ENCODE peak calls at places on chromosome 17, in four cellular contexts. J is SK-N-SH, U is K562, V is HepG2. S is an unnamed sample.

GRCh38 chr17:45672301-45672700 is 111.8 kb upstream of the CRHR1 start:
- DNase-seq in U (peak; percentile 53), V (no peak), J (no peak), S (no peak)

GRCh38 chr17:68428498-68429172 is 28.7 kb downstream of the WIPI1 start:
- DNase-seq in U (no peak), V (no peak), J (no peak), S (no peak)

GRCh38 chr17:12256380-12256995 is 235.8 kb downstream of the MAP2K4 start:
- DNase-seq in V (peak; percentile 35), J (peak; percentile 43), U (peak; percentile 32), S (peak; percentile 3)

GRCh38 chr17:82021728-82022309 is 859 bp downstream of the CENPX start:
- DNase-seq in V (no peak), U (peak; percentile 57), J (no peak), S (no peak)

GRCh38 chr17:82819015-82819414 is 20.8 kb downstream of the ZNF750 start:
- DNase-seq in U (no peak), V (no peak), J (no peak), S (no peak)

GRCh38 chr17:27609606-27610303 is 21.2 kb upstream of the LGALS9 start:
- DNase-seq in U (no peak), J (peak; percentile 61), V (peak; percentile 45), S (no peak)

GRCh38 chr17:40561294-40561870 is 3.9 kb downstream of the CCR7 start:
- DNase-seq in V (no peak), U (no peak), J (no peak), S (peak; percentile 84)

GRCh38 chr17:76523084-76524037 is 14.1 kb downstream of the CYGB start:
- DNase-seq in V (peak; percentile 53), U (peak; percentile 88), J (peak; percentile 95), S (no peak)

GRCh38 chr17:35568561-35568960 is 7.9 kb upstream of the SLFN14 start:
- DNase-seq in U (peak; percentile 58), J (peak; percentile 27), V (peak; percentile 29), S (no peak)

GRCh38 chr17:32495347-32496253 is 8.8 kb downstream of the CDK5R1 start:
- DNase-seq in V (no peak), J (peak; percentile 83), U (no peak), S (no peak)

GRCh38 chr17:76132574-76133338 is 8.3 kb downstream of the FOXJ1 start:
- DNase-seq in V (peak; percentile 79), J (no peak), U (no peak), S (no peak)

GRCh38 chr17:64546716-64547115 is 39.9 kb downstream of the CEP95 start:
- DNase-seq in U (no peak), V (no peak), J (no peak), S (no peak)

GRCh38 chr17:42118545-42118944 is 2.6 kb downstream of the KAT2A start:
- DNase-seq in V (peak; percentile 52), J (peak; percentile 56), U (peak; percentile 45), S (no peak)

GRCh38 chr17:75476274-75476673 is 19.8 kb downstream of the TMEM94 start:
- DNase-seq in J (no peak), V (no peak), U (no peak), S (no peak)

GRCh38 chr17:80790981-80791742 is 200.5 kb upstream of the CHMP6 start:
- DNase-seq in J (no peak), U (no peak), V (peak; percentile 23), S (no peak)

GRCh38 chr17:12918132-12918531 is 99.7 kb downstream of the ELAC2 start:
- DNase-seq in J (no peak), U (no peak), V (no peak), S (no peak)

GRCh38 chr17:253091-253846 is 71.8 kb upstream of the DOC2B start:
- DNase-seq in U (no peak), V (no peak), J (no peak), S (no peak)

GRCh38 chr17:6398955-6399354 is 36.0 kb downstream of the AIPL1 start:
- DNase-seq in U (no peak), J (no peak), V (no peak), S (no peak)

GRCh38 chr17:6305613-6306360 is 129.1 kb downstream of the AIPL1 start:
- DNase-seq in U (no peak), J (no peak), V (no peak), S (no peak)

GRCh38 chr17:67520916-67521772 is 144.1 kb downstream of the PITPNC1 start:
- DNase-seq in V (no peak), J (no peak), U (no peak), S (no peak)

GRCh38 chr17:65062168-65062915 is 5.8 kb upstream of the GNA13 start:
- DNase-seq in U (peak; percentile 34), J (peak; percentile 57), V (peak; percentile 41), S (no peak)

GRCh38 chr17:65515959-65516948 is 45.2 kb downstream of the AXIN2 start:
- DNase-seq in V (peak; percentile 99), U (no peak), J (no peak), S (no peak)

GRCh38 chr17:41624208-41625101 is at the start of gene KRT17:
- DNase-seq in U (peak; percentile 41), J (no peak), V (no peak), S (no peak)

GRCh38 chr17:20156196-20157077 is 147.3 kb downstream of the SPECC1 start:
- DNase-seq in U (peak; percentile 47), V (peak; percentile 39), J (peak; percentile 76), S (no peak)

GRCh38 chr17:32933881-32934280 is 5.9 kb downstream of the TMEM98 start:
- DNase-seq in V (no peak), U (no peak), J (no peak), S (no peak)

GRCh38 chr17:3890893-3891219 is 2.0 kb downstream of the CAMKK1 start:
- DNase-seq in U (no peak), J (no peak), V (no peak), S (no peak)

GRCh38 chr17:3890082-3890892 is 2.6 kb downstream of the CAMKK1 start:
- DNase-seq in V (no peak), J (peak; percentile 83), U (peak; percentile 21), S (no peak)

GRCh38 chr17:3892095-3892998 is 506 bp downstream of the CAMKK1 start:
- DNase-seq in V (peak; percentile 19), U (peak; percentile 46), J (peak; percentile 86), S (no peak)

GRCh38 chr17:3893003-3893719 is at the start of gene CAMKK1:
- DNase-seq in V (peak; percentile 77), U (peak; percentile 97), J (peak; percentile 99), S (no peak)

DNA sequence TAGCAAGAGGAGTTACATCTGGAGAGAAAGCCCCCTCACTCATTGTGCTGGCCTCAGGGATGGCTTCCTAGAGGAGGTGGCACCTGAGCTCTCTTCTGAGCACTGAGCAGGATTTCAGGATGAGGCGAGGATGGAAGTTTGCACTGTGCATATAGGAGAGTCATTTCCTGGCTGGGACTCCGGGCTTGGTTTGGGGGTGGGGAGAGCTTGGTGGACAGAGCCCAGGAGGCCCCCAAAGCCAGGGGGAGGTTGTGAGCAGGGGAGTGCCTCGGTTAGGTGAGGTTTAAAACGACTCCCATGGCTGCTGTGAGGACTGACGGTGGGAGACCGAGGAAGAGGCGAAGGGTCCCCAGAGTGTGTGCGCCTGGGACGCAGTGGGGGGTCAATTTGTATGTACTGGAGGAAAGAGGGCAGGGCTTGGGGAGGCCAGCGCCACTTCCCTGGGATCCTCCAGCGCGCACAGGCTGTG is 1.2 kb downstream of the CAMKK1 start:
- DNase-seq in V (no peak), J (no peak), U (no peak), S (no peak)
- H3K9ac ChIP-seq in V (peak overlapping the region; percentile 39), J (no peak overlapping the region), U (peak overlapping the region; percentile 30), S (no peak overlapping the region)

DNA sequence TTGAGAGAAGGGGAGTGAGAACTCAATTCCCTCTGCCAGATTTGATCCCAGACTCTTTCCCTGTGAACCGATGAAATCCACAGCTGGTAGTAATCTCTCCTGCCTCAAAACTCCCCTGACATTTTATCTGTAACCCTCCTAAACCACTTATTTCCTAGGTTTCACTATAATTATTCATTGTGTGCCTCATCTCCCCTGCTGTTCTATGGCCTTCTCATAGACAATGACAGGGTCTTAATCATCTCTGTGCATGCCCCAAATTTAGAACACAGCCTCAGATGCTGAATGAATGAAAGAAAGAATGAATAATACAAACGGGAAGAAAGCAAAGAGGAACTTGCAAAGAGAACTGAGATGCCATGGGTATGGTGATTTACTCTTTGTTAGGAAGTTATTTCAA is 451.1 kb downstream of the HS3ST3B1 start:
- DNase-seq in U (no peak), J (no peak), V (no peak), S (no peak)
- TF ChIP-seq MXI1 in U (no peak), J (no peak), V (no peak), S (no peak)

DNA sequence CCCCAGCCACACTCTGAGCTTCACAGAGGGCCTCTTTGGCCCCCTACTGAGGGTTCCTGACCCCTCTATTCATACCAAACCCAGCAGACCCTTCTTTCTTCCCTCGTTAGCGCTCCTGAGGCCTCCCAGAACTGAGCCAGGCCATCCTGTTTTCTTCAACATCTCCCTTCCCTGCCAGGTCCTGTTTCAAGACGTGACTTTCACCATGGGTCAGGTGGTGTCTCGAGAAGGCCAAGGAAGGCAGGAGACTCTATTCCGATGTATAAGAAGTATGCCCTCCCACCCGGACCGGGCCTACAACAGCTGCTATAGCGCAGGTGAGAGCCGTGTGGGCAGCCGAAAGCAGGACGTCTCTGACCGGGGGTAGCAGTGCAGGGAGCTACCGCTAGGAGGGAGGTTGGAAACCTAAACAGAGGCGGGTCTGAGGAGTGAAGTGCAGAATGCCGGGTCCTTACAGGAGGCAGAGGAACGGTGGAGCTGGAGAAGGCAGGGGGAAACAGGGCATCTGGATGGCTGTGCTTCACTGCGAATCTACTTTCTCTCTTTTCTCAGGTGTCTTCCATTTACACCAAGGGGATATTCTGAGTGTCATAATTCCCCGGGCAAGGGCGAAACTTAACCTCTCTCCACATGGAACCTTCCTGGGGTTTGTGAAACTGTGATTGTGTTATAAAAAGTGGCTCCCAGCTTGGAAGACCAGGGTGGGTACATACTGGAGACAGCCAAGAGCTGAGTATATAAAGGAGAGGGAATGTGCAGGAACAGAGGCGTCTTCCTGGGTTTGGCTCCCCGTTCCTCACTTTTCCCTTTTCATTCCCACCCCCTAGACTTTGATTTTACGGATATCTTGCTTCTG is 1.3 kb upstream of the SENP3 start:
- DNase-seq in U (peak; percentile 63), V (peak; percentile 64), J (peak; percentile 67), S (no peak)
- TF ChIP-seq POLR2AphosphoS5 in U (no peak), V (no peak), J (no peak), S (no peak)

GRCh38 chr17:31488982-31489294 is 97.5 kb downstream of the RAB11FIP4 start:
- DNase-seq in V (no peak), J (no peak), U (no peak), S (no peak)

GRCh38 chr17:31488264-31488981 is 96.9 kb downstream of the RAB11FIP4 start:
- DNase-seq in V (no peak), U (no peak), J (peak; percentile 68), S (no peak)

GRCh38 chr17:31487648-31488263 is 96.3 kb downstream of the RAB11FIP4 start:
- DNase-seq in V (peak; percentile 86), U (peak; percentile 100), J (peak; percentile 97), S (no peak)

GRCh38 chr17:31490019-31490383 is 98.5 kb downstream of the RAB11FIP4 start:
- DNase-seq in V (no peak), U (no peak), J (no peak), S (no peak)

DNA sequence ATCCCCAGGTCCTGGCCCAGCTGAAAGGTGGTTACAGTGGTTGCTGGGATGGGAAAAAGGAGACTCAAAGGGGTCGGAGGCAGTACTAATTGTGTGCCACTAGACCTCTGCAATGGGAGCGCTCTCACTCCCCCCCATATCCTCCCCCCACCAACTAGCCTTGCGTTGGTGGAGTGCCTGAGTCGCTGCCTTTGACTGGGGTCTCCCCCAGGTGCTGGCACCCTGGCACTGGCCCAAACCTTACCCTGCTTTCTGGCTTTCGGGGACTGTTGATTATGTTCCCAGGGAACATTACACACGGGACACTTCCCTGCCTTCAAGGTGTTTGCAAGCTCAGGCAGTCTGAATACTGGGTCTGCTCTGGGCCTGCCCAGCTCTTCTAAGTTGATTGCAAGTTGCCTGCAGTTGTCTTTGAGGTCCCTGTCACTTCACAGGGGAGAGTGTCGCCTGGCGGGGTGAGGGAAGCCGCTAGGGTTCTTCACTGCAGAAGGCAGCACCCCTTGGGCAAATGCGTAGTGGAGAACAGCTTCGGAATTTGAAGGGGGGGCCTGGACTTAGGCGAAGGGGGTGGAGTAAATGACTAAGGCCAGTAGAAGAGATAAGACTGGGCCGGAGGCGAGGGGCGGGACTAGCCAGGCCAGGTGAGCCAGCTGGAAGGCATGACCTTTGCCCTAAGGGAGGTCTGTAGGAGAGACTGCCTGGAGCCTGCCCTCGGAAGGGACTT is 98.0 kb downstream of the RAB11FIP4 start:
- DNase-seq in U (peak; percentile 86), V (peak; percentile 72), J (no peak), S (no peak)
- H3K9ac ChIP-seq in U (no peak overlapping the region), V (peak overlapping the region; percentile 88), J (no peak overlapping the region), S (peak overlapping the region; percentile 68)

S was measured in GM12878.